ENCODE peak calls at places on chromosomes 12 and 14, in ten cellular contexts. H is effector memory CD8-positive, alpha-beta T cell; T is endodermal cell; C is activated naive CD4-positive, alpha-beta T cell; K is kidney tubule cell; N is LoVo; I is stimulated activated naive CD4-positive, alpha-beta T cell treated with Interleukin-2 at 50 U/mL for 16 hours; D is NCI-H1930; E is AG04450; G is GM18507. M is an unnamed sample.

GRCh38 chr12:42538203-42538602 is 51.3 kb downstream of the PRICKLE1 start:
- DNase-seq in H (no peak), T (no peak), C (no peak), K (no peak), N (no peak), I (no peak), D (no peak), E (no peak), G (no peak), M (no peak)

GRCh38 chr14:89618309-89618708 is 201.3 kb upstream of the FOXN3 start:
- DNase-seq in H (no peak), T (no peak), C (no peak), K (peak; percentile 39), N (no peak), I (no peak), D (no peak), E (no peak), G (no peak), M (no peak)

GRCh38 chr12:2161478-2161877 is 108.7 kb downstream of the CACNA1C start:
- DNase-seq in H (no peak), T (no peak), C (no peak), K (no peak), N (no peak), I (no peak), D (no peak), E (no peak), G (no peak), M (no peak)

GRCh38 chr12:54439521-54440255 is 20.6 kb upstream of the ITGA5 start:
- DNase-seq in H (no peak), T (peak; percentile 65), C (no peak), K (peak; percentile 80), N (peak; percentile 68), I (no peak), D (peak; percentile 33), E (peak; percentile 60), G (peak; percentile 42), M (no peak)

GRCh38 chr12:75724913-75725312 is 213.5 kb upstream of the KRR1 start:
- DNase-seq in H (no peak), T (no peak), C (no peak), K (peak; percentile 80), N (peak; percentile 63), I (no peak), D (no peak), E (peak; percentile 77), G (no peak), M (no peak)

GRCh38 chr14:50531595-50532501 is 521 bp downstream of the MAP4K5 start:
- DNase-seq in H (peak; percentile 13), T (peak; percentile 82), C (no peak), K (peak; percentile 46), N (peak; percentile 32), I (no peak), D (peak; percentile 28), E (no peak), G (no peak), M (no peak)

GRCh38 chr12:131007031-131007793 is 53.5 kb downstream of the ADGRD1 start:
- DNase-seq in H (no peak), T (no peak), C (no peak), K (no peak), N (no peak), I (no peak), D (no peak), E (no peak), G (no peak), M (no peak)

GRCh38 chr14:67547224-67547780 is 14.2 kb downstream of the PLEKHH1 start:
- DNase-seq in H (no peak), T (no peak), C (no peak), K (no peak), N (no peak), I (no peak), D (no peak), E (no peak), G (no peak), M (no peak)

GRCh38 chr12:56645201-56645716 is 525 bp downstream of the ATP5F1B start:
- DNase-seq in H (no peak), T (peak; percentile 70), C (peak; percentile 32), K (no peak), N (no peak), I (no peak), D (no peak), E (no peak), G (no peak), M (no peak)

GRCh38 chr12:13425766-13426165 is 229.2 kb downstream of the EMP1 start:
- DNase-seq in H (no peak), T (peak; percentile 33), C (no peak), K (peak; percentile 96), N (no peak), I (no peak), D (no peak), E (peak; percentile 6), G (no peak), M (no peak)

GRCh38 chr12:100254876-100255275 is 12.0 kb downstream of the DEPDC4 start:
- DNase-seq in H (no peak), T (no peak), C (no peak), K (peak; percentile 6), N (no peak), I (no peak), D (no peak), E (no peak), G (no peak), M (no peak)

GRCh38 chr14:105398726-105399440 is 545 bp downstream of the TEX22 start:
- DNase-seq in H (peak; percentile 21), T (no peak), C (peak; percentile 48), K (peak; percentile 38), N (no peak), I (peak; percentile 66), D (no peak), E (no peak), G (no peak), M (no peak)

GRCh38 chr12:9867531-9867930 is 1.6 kb downstream of the CLEC2B start:
- DNase-seq in H (no peak), T (no peak), C (no peak), K (no peak), N (no peak), I (no peak), D (no peak), E (no peak), G (no peak), M (no peak)

GRCh38 chr14:77208266-77208978 is 26.8 kb downstream of the TMEM63C start:
- DNase-seq in H (peak; percentile 34), T (peak; percentile 97), C (peak; percentile 29), K (peak; percentile 62), N (peak; percentile 60), I (peak; percentile 22), D (no peak), E (peak; percentile 33), G (peak; percentile 30), M (no peak)

GRCh38 chr12:130014485-130014807 is 110.6 kb upstream of the TMEM132D start:
- DNase-seq in H (no peak), T (peak; percentile 90), C (no peak), K (peak; percentile 14), N (no peak), I (no peak), D (peak; percentile 13), E (no peak), G (no peak), M (no peak)

GRCh38 chr14:100717371-100717770 is 9.3 kb upstream of the DLK1 start:
- DNase-seq in H (no peak), T (no peak), C (no peak), K (no peak), N (no peak), I (no peak), D (no peak), E (no peak), G (no peak), M (no peak)

GRCh38 chr12:57783861-57784260 is 1.3 kb downstream of the TSFM start:
- DNase-seq in H (no peak), T (no peak), C (no peak), K (no peak), N (no peak), I (no peak), D (no peak), E (no peak), G (no peak), M (no peak)

GRCh38 chr12:88951860-88952483 is 371.7 kb upstream of the KITLG start:
- DNase-seq in H (no peak), T (peak; percentile 74), C (no peak), K (peak; percentile 34), N (peak; percentile 47), I (no peak), D (peak; percentile 13), E (no peak), G (no peak), M (no peak)

GRCh38 chr12:64900540-64900939 is 76.1 kb downstream of the TBC1D30 start:
- DNase-seq in H (no peak), T (no peak), C (no peak), K (peak; percentile 62), N (no peak), I (no peak), D (no peak), E (no peak), G (no peak), M (no peak)

GRCh38 chr12:38253778-38254177 is 62.8 kb upstream of the ALG10B start:
- DNase-seq in H (no peak), T (no peak), C (no peak), K (no peak), N (no peak), I (no peak), D (no peak), E (no peak), G (no peak), M (no peak)

GRCh38 chr14:21264025-21264801 is 5.0 kb downstream of the HNRNPC start:
- DNase-seq in H (no peak), T (no peak), C (no peak), K (peak; percentile 88), N (peak; percentile 34), I (no peak), D (no peak), E (peak; percentile 45), G (no peak), M (peak; percentile 56)

GRCh38 chr14:85024931-85025330 is 505.0 kb upstream of the FLRT2 start:
- DNase-seq in H (no peak), T (no peak), C (no peak), K (no peak), N (no peak), I (no peak), D (no peak), E (no peak), G (no peak), M (no peak)

GRCh38 chr14:105088812-105089745 is 23.8 kb upstream of the GPR132 start:
- DNase-seq in H (no peak), T (no peak), C (no peak), K (no peak), N (no peak), I (no peak), D (no peak), E (no peak), G (no peak), M (no peak)

GRCh38 chr12:49231881-49232650 is 32.8 kb upstream of the TUBA1C start:
- DNase-seq in H (no peak), T (peak; percentile 54), C (no peak), K (no peak), N (no peak), I (no peak), D (no peak), E (no peak), G (no peak), M (no peak)

GRCh38 chr12:68746572-68747180 is 700 bp downstream of the SLC35E3 start:
- DNase-seq in H (peak; percentile 5), T (peak; percentile 85), C (no peak), K (peak; percentile 77), N (peak; percentile 67), I (peak; percentile 15), D (peak; percentile 8), E (peak; percentile 29), G (peak; percentile 5), M (peak; percentile 13)

GRCh38 chr12:79414252-79414651 is 276.5 kb downstream of the PAWR start:
- DNase-seq in H (no peak), T (no peak), C (no peak), K (no peak), N (peak; percentile 69), I (no peak), D (no peak), E (no peak), G (no peak), M (no peak)

GRCh38 chr12:105223358-105223840 is 12.6 kb downstream of the APPL2 start:
- DNase-seq in H (no peak), T (no peak), C (no peak), K (no peak), N (no peak), I (no peak), D (no peak), E (no peak), G (no peak), M (no peak)

GRCh38 chr12:70469221-70469820 is 103.2 kb downstream of the KCNMB4 start:
- DNase-seq in H (no peak), T (no peak), C (no peak), K (no peak), N (no peak), I (no peak), D (no peak), E (no peak), G (no peak), M (peak; percentile 36)